ENCODE peak calls at places on chromosomes 6 and 20, in ten cellular contexts. X is mucosa of descending colon, G is OCI-LY7, Z is heart right ventricle, B is cardiac fibroblast, C is GM20000, Y is right lobe of liver, W is Calu3, Q is fibroblast of the aortic adventitia, V is transverse colon. D is an unnamed sample.

GRCh38 chr6:52523363-52524207 is 53.3 kb downstream of the TRAM2 start:
- DNase-seq in Y (no peak), B (no peak), G (no peak), Z (no peak), X (no peak), V (no peak), W (no peak), Q (no peak), C (no peak), D (no peak)

GRCh38 chr20:33443006-33443511 is 504 bp downstream of the SNTA1 start:
- DNase-seq in W (no peak), V (peak; percentile 27), B (no peak), G (peak; percentile 51), Z (no peak), Y (peak; percentile 61), C (no peak), X (peak; percentile 69), Q (no peak), D (peak; percentile 40)

GRCh38 chr6:134026597-134026996 is 25.8 kb downstream of the SLC2A12 start:
- DNase-seq in W (peak; percentile 40), C (no peak), Y (no peak), X (no peak), V (no peak), G (no peak), Q (no peak), B (no peak), Z (no peak), D (no peak)

GRCh38 chr6:44388135-44388487 is 605 bp downstream of the CDC5L start:
- DNase-seq in Y (no peak), X (no peak), Z (no peak), B (no peak), W (no peak), C (no peak), G (peak; percentile 47), Q (no peak), V (peak; percentile 13), D (no peak)

GRCh38 chr20:3180319-3180718 is 7.0 kb upstream of the LZTS3 start:
- DNase-seq in G (no peak), Y (no peak), Z (no peak), V (no peak), Q (no peak), C (no peak), X (no peak), W (no peak), B (no peak), D (no peak)

GRCh38 chr20:22597303-22597702 is 12.9 kb upstream of the FOXA2 start:
- DNase-seq in Z (no peak), Y (no peak), Q (no peak), W (no peak), C (no peak), X (no peak), V (no peak), B (no peak), G (no peak), D (no peak)

GRCh38 chr6:157157228-157157627 is 166.1 kb downstream of the TMEM242 start:
- DNase-seq in Q (no peak), G (no peak), V (no peak), C (no peak), Y (no peak), W (no peak), B (no peak), X (no peak), Z (no peak), D (no peak)

GRCh38 chr20:90651-91050 is 3.2 kb downstream of the DEFB125 start:
- DNase-seq in Z (no peak), X (no peak), Y (no peak), G (no peak), B (no peak), V (no peak), Q (no peak), C (no peak), W (no peak), D (no peak)

GRCh38 chr6:78538002-78538401 is 329.3 kb upstream of the IRAK1BP1 start:
- DNase-seq in X (no peak), W (no peak), C (no peak), B (no peak), G (no peak), Y (no peak), Z (no peak), V (no peak), Q (peak; percentile 29), D (no peak)

GRCh38 chr6:5325173-5325572 is 63.9 kb downstream of the FARS2 start:
- DNase-seq in X (no peak), C (no peak), W (no peak), V (no peak), Y (no peak), Q (no peak), B (no peak), G (no peak), Z (no peak), D (no peak)

GRCh38 chr20:47464380-47465101 is 37.1 kb upstream of the NCOA3 start:
- DNase-seq in Z (peak; percentile 53), Y (peak; percentile 85), B (peak; percentile 98), C (no peak), V (peak; percentile 50), W (peak; percentile 93), G (no peak), X (no peak), Q (peak; percentile 99), D (peak; percentile 25)

DNA sequence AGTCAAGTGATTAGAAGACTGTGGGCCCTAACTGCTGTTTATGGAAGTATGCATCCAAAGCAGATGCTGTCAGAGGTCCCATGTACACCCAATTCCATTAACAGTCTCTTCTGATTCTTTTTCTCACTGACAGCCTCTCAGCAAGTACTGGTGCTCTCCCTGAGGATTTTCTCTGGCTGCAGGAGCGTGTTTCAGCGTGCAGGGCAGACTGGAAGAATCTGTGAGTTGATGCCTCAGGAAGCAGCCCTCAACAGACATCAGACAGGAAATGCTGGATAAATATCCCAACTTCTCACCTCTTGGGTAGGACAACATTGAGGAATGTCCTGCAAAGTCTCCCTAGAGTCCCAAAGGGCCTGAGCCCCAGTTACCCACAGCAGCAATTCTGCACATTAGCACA is 40.8 kb downstream of the ANKEF1 start:
- DNase-seq in Z (no peak), X (no peak), W (no peak), B (no peak), C (no peak), Q (no peak), G (no peak), Y (no peak), V (no peak), D (no peak)
- TF ChIP-seq CTCF in Z (no peak), X (no peak), W (no peak), B (no peak), C (no peak), Q (no peak), G (no peak), Y (no peak), V (no peak), D (no peak)

DNA sequence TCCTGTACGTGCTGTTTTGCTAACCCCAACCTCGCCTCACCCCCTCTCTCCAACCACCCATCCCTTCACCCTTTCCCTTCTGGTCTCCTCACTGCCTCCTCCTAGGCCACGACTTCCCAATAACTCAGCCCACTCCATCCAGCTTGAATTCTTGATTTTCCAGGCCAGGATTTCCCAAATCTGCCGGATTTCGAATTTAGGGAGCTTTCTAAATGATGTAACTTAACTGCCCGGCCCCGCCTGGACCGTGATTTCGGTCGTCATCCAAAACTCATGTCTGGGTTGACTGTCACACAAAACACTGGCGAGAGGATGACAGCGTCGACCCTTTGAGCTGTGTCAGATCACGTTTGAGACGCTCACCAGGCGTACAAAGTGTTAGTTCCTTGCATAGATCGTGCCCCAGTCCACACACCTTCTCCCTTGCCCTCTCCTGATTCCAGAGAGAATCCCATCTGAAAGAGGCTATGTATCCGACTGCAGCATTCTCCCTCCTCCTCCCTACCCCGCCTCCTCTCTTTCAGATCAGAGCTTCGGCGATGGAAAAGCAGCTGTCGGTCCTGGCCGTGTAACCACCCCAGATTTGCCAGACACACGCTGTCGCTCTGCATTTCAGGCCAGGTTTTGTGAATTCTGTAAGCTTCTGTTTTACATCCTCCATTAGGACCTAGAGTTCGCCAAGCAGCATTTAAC is 168.2 kb downstream of the GPX5 start:
- DNase-seq in V (no peak), G (no peak), C (no peak), W (no peak), X (no peak), Y (no peak), Q (no peak), Z (no peak), B (no peak), D (no peak)
- TF ChIP-seq CTCF in V (no peak), G (no peak), C (no peak), W (no peak), X (no peak), Y (no peak), Q (no peak), Z (no peak), B (no peak), D (no peak)

DNA sequence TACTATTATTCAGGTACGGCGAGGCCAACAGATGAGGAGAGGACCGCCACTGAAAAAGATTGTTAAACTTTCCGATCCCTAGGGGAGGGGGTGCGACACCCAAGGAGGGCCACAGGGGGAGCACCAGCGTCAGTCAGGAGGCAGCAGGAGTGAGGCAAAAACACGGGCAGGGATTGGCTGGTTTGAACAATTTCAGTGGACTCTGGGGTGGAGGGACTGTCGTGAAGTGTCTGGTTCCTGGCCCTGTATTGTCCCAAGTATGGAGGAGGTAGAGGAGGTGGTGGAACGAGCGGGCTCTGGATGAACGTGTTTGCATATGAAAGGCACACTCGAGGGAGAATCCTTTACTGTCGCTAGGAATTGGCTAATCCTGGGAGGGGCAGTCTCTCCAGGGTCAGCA is 32.5 kb upstream of the MCUR1 start:
- DNase-seq in W (no peak), C (no peak), Q (no peak), V (no peak), G (no peak), X (no peak), Z (no peak), B (no peak), Y (no peak), D (no peak)
- TF ChIP-seq CTCF in W (no peak), C (no peak), Q (no peak), V (no peak), G (peak; percentile 47), X (no peak), Z (no peak), B (no peak), Y (no peak), D (no peak)

GRCh38 chr20:51416532-51417244 is 125.8 kb downstream of the NFATC2 start:
- DNase-seq in Y (no peak), X (no peak), W (no peak), Z (no peak), B (no peak), Q (no peak), V (no peak), C (no peak), G (no peak), D (no peak)

GRCh38 chr20:51417245-51417560 is 125.3 kb downstream of the NFATC2 start:
- DNase-seq in B (no peak), V (no peak), W (no peak), Z (no peak), Q (no peak), C (no peak), X (no peak), G (no peak), Y (no peak), D (no peak)

GRCh38 chr20:51419646-51420045 is 122.9 kb downstream of the NFATC2 start:
- DNase-seq in Y (no peak), V (no peak), W (no peak), Q (no peak), X (no peak), Z (no peak), G (no peak), C (no peak), B (no peak), D (no peak)

GRCh38 chr20:51419236-51419635 is 123.3 kb downstream of the NFATC2 start:
- DNase-seq in Z (no peak), V (no peak), B (no peak), G (no peak), Q (no peak), X (no peak), Y (no peak), W (no peak), C (no peak), D (no peak)

GRCh38 chr20:51417745-51418529 is 124.6 kb downstream of the NFATC2 start:
- DNase-seq in B (no peak), C (peak; percentile 8), X (no peak), Z (no peak), Y (no peak), W (no peak), G (peak; percentile 37), V (no peak), Q (no peak), D (no peak)
- TF ChIP-seq CTCF in B (no peak), C (no peak), X (no peak), Z (no peak), Y (no peak), W (no peak), G (peak; percentile 38), V (no peak), Q (no peak), D (no peak)